ENCODE peak calls at places on chromosomes 12 and 14, in eight cellular contexts. P is heart left ventricle, M is brain microvascular endothelial cell, D is lower lobe of right lung, N is transverse colon, Q is PC-9, B is uterus, E is tibial artery. X is an unnamed sample.

GRCh38 chr12:85575115-85576096 is 260.8 kb downstream of the RASSF9 start:
- DNase-seq in P (peak; percentile 40), M (peak; percentile 77), D (no peak), N (peak; percentile 32), Q (peak; percentile 40), B (peak; percentile 27), E (peak; percentile 39), X (peak; percentile 79)

GRCh38 chr14:22319526-22320352 is 269.3 kb downstream of the DAD1 start:
- DNase-seq in P (peak; percentile 56), M (peak; percentile 69), D (no peak), N (peak; percentile 45), Q (peak; percentile 48), B (peak; percentile 57), E (peak; percentile 70), X (peak; percentile 73)

GRCh38 chr14:85565862-85566296 is 35.9 kb downstream of the FLRT2 start:
- DNase-seq in P (no peak), M (no peak), D (no peak), N (no peak), Q (no peak), B (no peak), E (no peak), X (peak; percentile 72)

GRCh38 chr14:51821822-51822221 is 38.6 kb upstream of the GNG2 start:
- DNase-seq in P (no peak), M (no peak), D (no peak), N (no peak), Q (no peak), B (no peak), E (no peak), X (peak; percentile 29)

GRCh38 chr14:91361236-91361811 is 56.3 kb downstream of the CCDC88C start:
- DNase-seq in P (no peak), M (no peak), D (peak; percentile 72), N (no peak), Q (peak; percentile 94), B (no peak), E (no peak), X (peak; percentile 17)

GRCh38 chr14:89060191-89060590 is 235.7 kb downstream of the TTC8 start:
- DNase-seq in P (no peak), M (no peak), D (no peak), N (no peak), Q (no peak), B (no peak), E (no peak), X (peak; percentile 6)

GRCh38 chr12:132354211-132354981 is 25.0 kb upstream of the GALNT9 start:
- DNase-seq in P (no peak), M (no peak), D (peak; percentile 40), N (no peak), Q (no peak), B (no peak), E (no peak), X (no peak)

GRCh38 chr14:62015945-62016344 is 253.7 kb downstream of the SNAPC1 start:
- DNase-seq in P (no peak), M (peak; percentile 63), D (no peak), N (no peak), Q (no peak), B (no peak), E (no peak), X (no peak)

GRCh38 chr12:56338643-56339422 is at the start of gene IL23A:
- DNase-seq in P (no peak), M (no peak), D (no peak), N (peak; percentile 30), Q (peak; percentile 74), B (no peak), E (no peak), X (no peak)

GRCh38 chr14:83491091-83491490 is 1957.4 kb upstream of the SEL1L start:
- DNase-seq in P (no peak), M (no peak), D (no peak), N (no peak), Q (no peak), B (no peak), E (no peak), X (no peak)

GRCh38 chr12:75672212-75672611 is 160.8 kb upstream of the KRR1 start:
- DNase-seq in P (no peak), M (no peak), D (no peak), N (no peak), Q (no peak), B (no peak), E (no peak), X (no peak)

GRCh38 chr14:101972126-101972785 is 7.9 kb downstream of the DYNC1H1 start:
- DNase-seq in P (peak; percentile 84), M (peak; percentile 100), D (peak; percentile 79), N (peak; percentile 83), Q (peak; percentile 100), B (peak; percentile 91), E (peak; percentile 93), X (peak; percentile 100)

GRCh38 chr12:131530427-131530826 is 180.5 kb upstream of the SFSWAP start:
- DNase-seq in P (no peak), M (no peak), D (no peak), N (no peak), Q (no peak), B (no peak), E (no peak), X (no peak)

GRCh38 chr12:124610021-124610606 is 42.7 kb upstream of the NCOR2 start:
- DNase-seq in P (no peak), M (no peak), D (no peak), N (no peak), Q (no peak), B (no peak), E (no peak), X (no peak)

GRCh38 chr12:124608451-124608870 is 41.0 kb upstream of the NCOR2 start:
- DNase-seq in P (no peak), M (no peak), D (no peak), N (peak; percentile 46), Q (peak; percentile 62), B (no peak), E (no peak), X (no peak)

GRCh38 chr12:124607681-124608425 is 40.4 kb upstream of the NCOR2 start:
- DNase-seq in P (no peak), M (no peak), D (no peak), N (no peak), Q (peak; percentile 56), B (no peak), E (no peak), X (no peak)

GRCh38 chr12:124610629-124611558 is 43.5 kb upstream of the NCOR2 start:
- DNase-seq in P (no peak), M (no peak), D (no peak), N (no peak), Q (no peak), B (no peak), E (no peak), X (no peak)

GRCh38 chr12:124609041-124609984 is 41.9 kb upstream of the NCOR2 start:
- DNase-seq in P (peak; percentile 83), M (no peak), D (peak; percentile 95), N (peak; percentile 98), Q (peak; percentile 86), B (peak; percentile 75), E (peak; percentile 45), X (peak; percentile 24)
- TF ChIP-seq CTCF in P (no peak), M (no peak), D (no peak), N (no peak), Q (no peak), B (no peak), E (no peak), X (no peak)

GRCh38 chr14:96764012-96764411 is 33.2 kb upstream of the VRK1 start:
- DNase-seq in P (no peak), M (no peak), D (no peak), N (no peak), Q (no peak), B (no peak), E (no peak), X (no peak)

GRCh38 chr14:96757456-96757855 is 39.7 kb upstream of the VRK1 start:
- DNase-seq in P (no peak), M (no peak), D (no peak), N (no peak), Q (no peak), B (no peak), E (no peak), X (no peak)

GRCh38 chr14:96761066-96761465 is 36.1 kb upstream of the VRK1 start:
- DNase-seq in P (no peak), M (no peak), D (no peak), N (no peak), Q (no peak), B (no peak), E (no peak), X (no peak)

GRCh38 chr14:96756745-96757144 is 40.4 kb upstream of the VRK1 start:
- DNase-seq in P (no peak), M (no peak), D (no peak), N (no peak), Q (no peak), B (no peak), E (no peak), X (no peak)

GRCh38 chr14:96762650-96763049 is 34.5 kb upstream of the VRK1 start:
- DNase-seq in P (no peak), M (peak; percentile 64), D (no peak), N (no peak), Q (peak; percentile 44), B (no peak), E (no peak), X (peak; percentile 57)
- H3K4me3 ChIP-seq in P (no peak overlapping the region), M (no peak overlapping the region), D (no peak overlapping the region), N (no peak overlapping the region), Q (peak overlapping the region; percentile 11), B (no peak overlapping the region), E (no peak overlapping the region), X (no peak overlapping the region)

GRCh38 chr14:29705801-29706200 is 221.8 kb downstream of the PRKD1 start:
- DNase-seq in P (no peak), M (no peak), D (no peak), N (no peak), Q (no peak), B (no peak), E (no peak), X (no peak)

GRCh38 chr14:29709490-29709889 is 218.2 kb downstream of the PRKD1 start:
- DNase-seq in P (no peak), M (no peak), D (no peak), N (no peak), Q (no peak), B (no peak), E (no peak), X (peak; percentile 81)

GRCh38 chr14:29712586-29712985 is 215.1 kb downstream of the PRKD1 start:
- DNase-seq in P (no peak), M (no peak), D (no peak), N (no peak), Q (no peak), B (no peak), E (no peak), X (no peak)

GRCh38 chr14:29706700-29707099 is 220.9 kb downstream of the PRKD1 start:
- DNase-seq in P (no peak), M (no peak), D (no peak), N (no peak), Q (no peak), B (no peak), E (no peak), X (no peak)

DNA sequence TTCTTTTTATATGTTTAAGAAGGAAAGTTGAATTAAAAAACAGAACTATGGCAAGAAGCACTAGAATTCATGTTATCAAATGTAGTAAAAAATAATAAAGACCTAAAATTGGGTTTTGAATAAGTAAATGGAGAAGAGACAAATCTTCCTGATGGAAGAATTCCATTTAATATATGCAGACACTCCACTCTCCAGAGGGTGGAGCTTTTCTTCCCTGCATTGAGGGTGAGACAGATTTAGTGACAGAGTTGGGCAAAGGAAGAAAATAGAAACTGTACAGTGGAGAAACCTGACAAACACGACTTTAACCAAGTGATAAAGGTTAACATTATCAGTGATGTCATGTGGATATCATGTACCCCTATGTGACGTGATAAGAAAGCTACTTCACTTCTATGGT is 217.6 kb downstream of the PRKD1 start:
- DNase-seq in P (no peak), M (no peak), D (no peak), N (no peak), Q (no peak), B (no peak), E (no peak), X (peak; percentile 33)
- TF ChIP-seq CTCF in P (peak; percentile 39), M (peak; percentile 52), D (no peak), N (peak; percentile 12), Q (no peak), B (no peak), E (peak; percentile 19), X (peak; percentile 31)

GRCh38 chr12:51196547-51196946 is 21.3 kb downstream of the POU6F1 start:
- DNase-seq in P (no peak), M (no peak), D (no peak), N (no peak), Q (no peak), B (no peak), E (no peak), X (no peak)
- H3K4me3 ChIP-seq in P (no peak overlapping the region), M (no peak overlapping the region), D (no peak overlapping the region), N (no peak overlapping the region), Q (no peak overlapping the region), B (no peak overlapping the region), E (no peak overlapping the region), X (no peak overlapping the region)

X was measured in fibroblast of the aortic adventitia.